ENCODE peak calls at places on chromosome 2, in four cellular contexts. J is endothelial cell of umbilical vein, G is HFF-Myc, B is choroid plexus epithelial cell. N is an unnamed sample.

GRCh38 chr2:117555965-117556364 is 258.5 kb upstream of the DDX18 start:
- DNase-seq in J (no peak), G (no peak), B (no peak), N (no peak)

GRCh38 chr2:222440670-222441422 is 16.5 kb downstream of the SGPP2 start:
- DNase-seq in J (peak), G (peak), B (peak), N (no peak)

GRCh38 chr2:19504400-19505198 is 146.2 kb upstream of the OSR1 start:
- DNase-seq in J (no peak), G (no peak), B (no peak), N (no peak)

GRCh38 chr2:19736191-19736831 is 165.5 kb downstream of the TTC32 start:
- DNase-seq in J (no peak), G (no peak), B (peak), N (no peak)

GRCh38 chr2:226447338-226447885 is 352.2 kb downstream of the IRS1 start:
- DNase-seq in J (no peak), G (no peak), B (no peak), N (no peak)

GRCh38 chr2:29530281-29530680 is 391.1 kb downstream of the ALK start:
- DNase-seq in J (no peak), G (no peak), B (no peak), N (no peak)

GRCh38 chr2:99354060-99354459 is 16.9 kb downstream of the EIF5B start:
- DNase-seq in J (no peak), G (no peak), B (peak), N (no peak)

GRCh38 chr2:241540766-241541561 is 17.6 kb upstream of the BOK start:
- DNase-seq in J (peak), G (no peak), B (peak), N (peak)

GRCh38 chr2:17608251-17608650 is 67.8 kb downstream of the VSNL1 start:
- DNase-seq in J (no peak), G (no peak), B (no peak), N (no peak)

GRCh38 chr2:39701137-39701536 is 35.4 kb downstream of the TMEM178A start:
- DNase-seq in J (no peak), G (no peak), B (no peak), N (no peak)

GRCh38 chr2:160407393-160408204 is 86.0 kb downstream of the RBMS1 start:
- DNase-seq in J (peak), G (no peak), B (peak), N (peak)

GRCh38 chr2:203399031-203399430 is 70.8 kb downstream of the ABI2 start:
- DNase-seq in J (no peak), G (no peak), B (no peak), N (no peak)

GRCh38 chr2:156687126-156687525 is 250.9 kb downstream of the GPD2 start:
- DNase-seq in J (no peak), G (no peak), B (no peak), N (no peak)

GRCh38 chr2:62923242-62923641 is 127.4 kb upstream of the OTX1 start:
- DNase-seq in J (no peak), G (no peak), B (no peak), N (no peak)

GRCh38 chr2:88656690-88657089 is 29.4 kb upstream of the EIF2AK3 start:
- DNase-seq in J (no peak), G (no peak), B (peak), N (no peak)

GRCh38 chr2:153890572-153890971 is 18.9 kb downstream of the GALNT13 start:
- DNase-seq in J (no peak), G (no peak), B (no peak), N (peak)

GRCh38 chr2:25251032-25251460 is 82.7 kb upstream of the POMC start:
- DNase-seq in J (no peak), G (no peak), B (no peak), N (peak)

GRCh38 chr2:153169567-153169966 is 309.0 kb downstream of the RPRM start:
- DNase-seq in J (no peak), G (no peak), B (no peak), N (peak)

GRCh38 chr2:121790276-121790956 is 35.0 kb downstream of the TSN start:
- DNase-seq in J (no peak), G (peak), B (peak), N (peak)

GRCh38 chr2:202038471-202039277 is 5.0 kb downstream of the FZD7 start:
- DNase-seq in J (no peak), G (no peak), B (peak), N (peak)

GRCh38 chr2:16258350-16258749 is 318.0 kb downstream of the MYCN start:
- DNase-seq in J (no peak), G (no peak), B (no peak), N (no peak)

GRCh38 chr2:150617351-150617750 is 129.9 kb upstream of the RND3 start:
- DNase-seq in J (no peak), G (no peak), B (no peak), N (no peak)

GRCh38 chr2:222568866-222569265 is 87.0 kb downstream of the FARSB start:
- DNase-seq in J (no peak), G (no peak), B (peak), N (no peak)

GRCh38 chr2:237669628-237670351 is 42.4 kb downstream of the LRRFIP1 start:
- DNase-seq in J (no peak), G (peak), B (peak), N (no peak)

DNA sequence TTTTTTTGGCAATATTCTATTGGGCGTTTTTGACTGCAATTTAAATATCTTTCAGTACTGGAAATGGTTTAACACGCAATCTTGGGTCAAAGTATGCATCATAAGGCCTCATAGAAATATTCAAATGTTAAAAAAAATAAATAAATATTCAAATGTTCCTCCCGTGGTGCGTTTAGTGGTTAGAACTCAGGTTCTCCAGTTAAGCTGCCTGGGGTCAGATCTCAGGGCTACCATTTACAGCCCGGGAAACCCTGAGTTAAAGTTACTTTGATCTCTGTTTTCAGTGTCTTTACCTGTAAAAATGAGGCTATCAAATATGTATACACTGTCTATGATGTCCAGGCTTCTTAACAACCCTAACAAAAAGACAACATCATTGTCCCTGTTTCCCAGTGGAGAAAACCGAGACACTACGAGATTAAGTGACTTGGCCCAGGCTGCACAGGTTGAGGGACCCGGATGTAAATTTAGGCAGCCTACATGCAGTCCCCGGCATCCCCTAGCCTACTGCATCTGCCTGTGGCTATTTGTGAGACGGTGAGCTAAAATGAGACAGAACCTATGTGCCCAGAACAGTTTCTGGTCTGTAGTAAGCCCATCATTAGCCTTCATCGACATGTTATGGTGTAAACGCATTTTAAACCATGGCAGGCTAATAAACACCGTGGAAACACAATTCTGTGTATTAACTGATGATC is 1.7 kb downstream of the FHL2 start:
- DNase-seq in J (peak), G (no peak), B (peak), N (no peak)
- H3K4me3 ChIP-seq in J (peak), G (peak), B (peak), N (no peak)

GRCh38 chr2:206442516-206442853 is 847 bp upstream of the ADAM23 start:
- DNase-seq in J (no peak), G (no peak), B (no peak), N (no peak)
- H3K4me3 ChIP-seq in J (no peak), G (no peak), B (peak), N (peak)

DNA sequence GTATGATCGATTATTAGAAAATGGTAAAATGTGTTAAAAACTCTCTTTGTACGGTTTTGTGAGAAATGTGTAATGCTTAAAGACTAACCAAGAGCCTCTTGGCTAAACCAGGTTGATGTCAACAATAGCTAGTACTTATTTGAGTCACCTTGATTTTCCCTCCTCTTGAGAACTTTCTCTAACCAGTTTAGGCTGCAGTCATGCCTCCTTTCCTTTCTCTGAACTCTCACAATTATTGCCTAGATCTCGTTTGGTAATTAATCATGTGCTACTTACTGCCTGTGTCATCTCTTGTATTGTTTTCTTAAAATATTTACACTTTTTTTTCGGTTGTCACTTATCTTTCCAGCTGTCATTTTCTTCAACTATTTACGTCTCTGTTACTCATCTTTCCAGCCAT is 1.1 kb upstream of the EPC2 start:
- DNase-seq in J (peak), G (no peak), B (no peak), N (no peak)
- H3K4me3 ChIP-seq in J (no peak), G (peak), B (peak), N (no peak)

GRCh38 chr2:109614715-109615636 is 812 bp downstream of the SOWAHC start:
- DNase-seq in J (peak), G (no peak), B (no peak), N (peak)
- H3K4me3 ChIP-seq in J (peak), G (peak), B (peak), N (peak)

GRCh38 chr2:8549942-8550341 is 131.9 kb upstream of the ID2 start:
- DNase-seq in J (no peak), G (no peak), B (no peak), N (no peak)
- H3K4me3 ChIP-seq in J (no peak), G (no peak), B (no peak), N (no peak)

GRCh38 chr2:174142290-174142689 is 106.0 kb downstream of the OLA1 start:
- DNase-seq in J (no peak), G (no peak), B (no peak), N (no peak)
- H3K4me3 ChIP-seq in J (no peak), G (no peak), B (no peak), N (no peak)

GRCh38 chr2:240251848-240252190 is 111.4 kb upstream of the OTOS start:
- DNase-seq in J (no peak), G (no peak), B (no peak), N (no peak)
- H3K4me3 ChIP-seq in J (no peak), G (no peak), B (no peak), N (no peak)

N was measured in H7.